ENCODE peak calls at places on chromosome 11, in eight cellular contexts. A is EL; R is activated T-helper 9 cell treated with anti-CD3 and anti-CD28 coated beads, Interleukin-2, amount 50 U/mL, for 16 hours; K is T-helper 1 cell; Y is MV-4-11; I is heart left ventricle; F is AG04450; X is WERI-Rb-1. O is an unnamed sample.

GRCh38 chr11:59062602-59063529 is 23.2 kb upstream of the GLYATL1B start:
- DNase-seq in A (no peak), R (no peak), K (no peak), Y (no peak), I (no peak), F (no peak), X (no peak), O (no peak)

GRCh38 chr11:120652705-120653335 is 141.3 kb downstream of the GRIK4 start:
- DNase-seq in A (peak), R (no peak), K (no peak), Y (no peak), I (no peak), F (no peak), X (no peak), O (no peak)

GRCh38 chr11:116567721-116568242 is 205.0 kb downstream of the BUD13 start:
- DNase-seq in A (no peak), R (no peak), K (no peak), Y (no peak), I (no peak), F (no peak), X (no peak), O (no peak)

GRCh38 chr11:37858398-37858797 is 1260.4 kb upstream of the RAG2 start:
- DNase-seq in A (no peak), R (no peak), K (no peak), Y (no peak), I (no peak), F (no peak), X (no peak), O (no peak)

GRCh38 chr11:9273430-9274336 is 8.5 kb upstream of the DENND5A start:
- DNase-seq in A (peak), R (no peak), K (no peak), Y (peak), I (no peak), F (no peak), X (no peak), O (no peak)

GRCh38 chr11:122732342-122733300 is 77.1 kb downstream of the UBASH3B start:
- DNase-seq in A (no peak), R (no peak), K (no peak), Y (no peak), I (no peak), F (no peak), X (no peak), O (no peak)

GRCh38 chr11:72240461-72241289 is 3.3 kb downstream of the PHOX2A start:
- DNase-seq in A (no peak), R (no peak), K (no peak), Y (no peak), I (no peak), F (no peak), X (no peak), O (no peak)

GRCh38 chr11:62295504-62295903 is 3.4 kb downstream of the SCGB1D4 start:
- DNase-seq in A (peak), R (no peak), K (no peak), Y (no peak), I (no peak), F (no peak), X (no peak), O (no peak)

GRCh38 chr11:101563166-101563565 is 20.6 kb downstream of the TRPC6 start:
- DNase-seq in A (no peak), R (no peak), K (no peak), Y (no peak), I (no peak), F (no peak), X (no peak), O (no peak)

GRCh38 chr11:74138021-74138420 is 32.8 kb downstream of the C2CD3 start:
- DNase-seq in A (peak), R (no peak), K (no peak), Y (no peak), I (no peak), F (peak), X (no peak), O (no peak)

GRCh38 chr11:20226936-20227335 is 66.7 kb upstream of the DBX1 start:
- DNase-seq in A (no peak), R (no peak), K (no peak), Y (no peak), I (no peak), F (no peak), X (no peak), O (no peak)

GRCh38 chr11:125168875-125169537 is 4.5 kb downstream of the PKNOX2 start:
- DNase-seq in A (no peak), R (no peak), K (no peak), Y (no peak), I (no peak), F (no peak), X (peak), O (no peak)

GRCh38 chr11:108084811-108085210 is 36.6 kb upstream of the ACAT1 start:
- DNase-seq in A (no peak), R (no peak), K (no peak), Y (no peak), I (no peak), F (no peak), X (no peak), O (no peak)

GRCh38 chr11:64844330-64845124 is at the start of gene CDC42BPG:
- DNase-seq in A (peak), R (peak), K (peak), Y (peak), I (peak), F (no peak), X (peak), O (peak)

GRCh38 chr11:68841718-68842426 is at the start of gene CPT1A:
- DNase-seq in A (peak), R (peak), K (peak), Y (peak), I (peak), F (no peak), X (no peak), O (peak)

GRCh38 chr11:76469141-76469540 is 24.3 kb downstream of the EMSY start:
- DNase-seq in A (no peak), R (no peak), K (no peak), Y (no peak), I (no peak), F (no peak), X (no peak), O (no peak)

GRCh38 chr11:64132388-64132771 is 33.5 kb downstream of the MACROD1 start:
- DNase-seq in A (no peak), R (no peak), K (no peak), Y (no peak), I (no peak), F (no peak), X (no peak), O (no peak)

GRCh38 chr11:2797741-2798361 is 87.7 kb downstream of the CDKN1C start:
- DNase-seq in A (no peak), R (no peak), K (peak), Y (no peak), I (peak), F (no peak), X (no peak), O (peak)

GRCh38 chr11:33034983-33035382 is 4.4 kb upstream of the TCP11L1 start:
- DNase-seq in A (no peak), R (no peak), K (no peak), Y (no peak), I (no peak), F (no peak), X (no peak), O (no peak)

GRCh38 chr11:46277623-46278386 is at the start of gene CREB3L1:
- DNase-seq in A (peak), R (no peak), K (no peak), Y (no peak), I (peak), F (no peak), X (no peak), O (no peak)

GRCh38 chr11:12599408-12600143 is 74.6 kb upstream of the TEAD1 start:
- DNase-seq in A (peak), R (peak), K (no peak), Y (no peak), I (peak), F (no peak), X (peak), O (peak)

GRCh38 chr11:72657356-72657755 is 16.9 kb downstream of the PDE2A start:
- DNase-seq in A (no peak), R (no peak), K (no peak), Y (no peak), I (no peak), F (no peak), X (no peak), O (no peak)

GRCh38 chr11:61652135-61652534 is 28.1 kb upstream of the DAGLA start:
- DNase-seq in A (no peak), R (no peak), K (no peak), Y (no peak), I (no peak), F (no peak), X (no peak), O (no peak)

GRCh38 chr11:33040127-33040861 is 922 bp downstream of the TCP11L1 start:
- DNase-seq in A (peak), R (peak), K (no peak), Y (peak), I (no peak), F (no peak), X (no peak), O (peak)

GRCh38 chr11:35539256-35539655 is 13.8 kb upstream of the PAMR1 start:
- DNase-seq in A (no peak), R (no peak), K (no peak), Y (no peak), I (no peak), F (no peak), X (no peak), O (no peak)

GRCh38 chr11:65019824-65020223 is 5.9 kb downstream of the ARL2 start:
- DNase-seq in A (no peak), R (no peak), K (no peak), Y (no peak), I (no peak), F (no peak), X (no peak), O (no peak)

GRCh38 chr11:40619631-40620030 is 839.8 kb downstream of the LRRC4C start:
- DNase-seq in A (no peak), R (no peak), K (no peak), Y (no peak), I (no peak), F (no peak), X (no peak), O (no peak)

GRCh38 chr11:17522655-17523054 is 21.6 kb downstream of the USH1C start:
- DNase-seq in A (no peak), R (no peak), K (no peak), Y (no peak), I (no peak), F (no peak), X (no peak), O (no peak)

GRCh38 chr11:73480677-73481076 is 104.5 kb downstream of the RELT start:
- DNase-seq in A (no peak), R (no peak), K (no peak), Y (peak), I (no peak), F (no peak), X (no peak), O (no peak)

GRCh38 chr11:94768602-94769511 is 701 bp downstream of the AMOTL1 start:
- DNase-seq in A (peak), R (no peak), K (no peak), Y (no peak), I (peak), F (no peak), X (peak), O (no peak)